ENCODE peak calls at places on chromosomes 2 and 18, in six cellular contexts. One of them, this sample, is unnamed.

GRCh38 chr18:46820863-46821262 is 64.0 kb upstream of the ST8SIA5 start:
- DNase-seq in BJ: no peak
- DNase-seq in activated gamma-delta T cell treated with Interleukin-2 at 50 U/mL for 16 hours: no peak
- DNase-seq in erythroblast: no peak
- DNase-seq in memory B cell: no peak
- DNase-seq in GM12865: no peak
- DNase-seq in this sample: no peak

GRCh38 chr2:55961318-55961911 is 37.8 kb upstream of the EFEMP1 start:
- DNase-seq in BJ: no peak
- DNase-seq in activated gamma-delta T cell treated with Interleukin-2 at 50 U/mL for 16 hours: no peak
- DNase-seq in erythroblast: peak; percentile 49
- DNase-seq in memory B cell: no peak
- DNase-seq in GM12865: peak; percentile 63
- DNase-seq in this sample: peak; percentile 63

GRCh38 chr2:20931346-20931745 is 108.4 kb upstream of the LDAH start:
- DNase-seq in BJ: no peak
- DNase-seq in activated gamma-delta T cell treated with Interleukin-2 at 50 U/mL for 16 hours: no peak
- DNase-seq in erythroblast: no peak
- DNase-seq in memory B cell: no peak
- DNase-seq in GM12865: no peak
- DNase-seq in this sample: no peak

GRCh38 chr2:212548459-212548815 is 9.8 kb upstream of the ERBB4 start:
- DNase-seq in BJ: peak; percentile 6
- DNase-seq in activated gamma-delta T cell treated with Interleukin-2 at 50 U/mL for 16 hours: no peak
- DNase-seq in erythroblast: peak; percentile 3
- DNase-seq in memory B cell: no peak
- DNase-seq in GM12865: no peak
- DNase-seq in this sample: peak; percentile 66

GRCh38 chr2:55425449-55425848 is 5.8 kb upstream of the CCDC88A start:
- DNase-seq in BJ: peak; percentile 67
- DNase-seq in activated gamma-delta T cell treated with Interleukin-2 at 50 U/mL for 16 hours: no peak
- DNase-seq in erythroblast: no peak
- DNase-seq in memory B cell: no peak
- DNase-seq in GM12865: no peak
- DNase-seq in this sample: peak; percentile 29

GRCh38 chr2:53381271-53381670 is 386.3 kb upstream of the CHAC2 start:
- DNase-seq in BJ: no peak
- DNase-seq in activated gamma-delta T cell treated with Interleukin-2 at 50 U/mL for 16 hours: no peak
- DNase-seq in erythroblast: no peak
- DNase-seq in memory B cell: no peak
- DNase-seq in GM12865: no peak
- DNase-seq in this sample: no peak

GRCh38 chr2:172431428-172431827 is 4.0 kb downstream of the ITGA6 start:
- DNase-seq in BJ: no peak
- DNase-seq in activated gamma-delta T cell treated with Interleukin-2 at 50 U/mL for 16 hours: no peak
- DNase-seq in erythroblast: no peak
- DNase-seq in memory B cell: no peak
- DNase-seq in GM12865: no peak
- DNase-seq in this sample: no peak

GRCh38 chr2:47174731-47175361 is 19.7 kb upstream of the STPG4 start:
- DNase-seq in BJ: no peak
- DNase-seq in activated gamma-delta T cell treated with Interleukin-2 at 50 U/mL for 16 hours: peak; percentile 14
- DNase-seq in erythroblast: peak; percentile 83
- DNase-seq in memory B cell: no peak
- DNase-seq in GM12865: peak; percentile 66
- DNase-seq in this sample: peak; percentile 50

GRCh38 chr18:57801379-57802165 is 1.5 kb downstream of the ATP8B1 start:
- DNase-seq in BJ: no peak
- DNase-seq in activated gamma-delta T cell treated with Interleukin-2 at 50 U/mL for 16 hours: no peak
- DNase-seq in erythroblast: no peak
- DNase-seq in memory B cell: no peak
- DNase-seq in GM12865: no peak
- DNase-seq in this sample: no peak